ENCODE peak calls at places on chromosomes 3 and 15, in four cellular contexts. R, M, D and Q are unnamed samples.

GRCh38 chr15:57727031-57727430 is 20.5 kb downstream of the POLR2M start:
- DNase-seq in M (no peak), D (peak), R (no peak), Q (no peak)

GRCh38 chr3:8001307-8001706 is 500.3 kb upstream of the LMCD1 start:
- DNase-seq in R (no peak), D (no peak), M (no peak), Q (no peak)

GRCh38 chr3:152359385-152360248 is 90.9 kb downstream of the MBNL1 start:
- DNase-seq in R (no peak), M (no peak), D (peak), Q (no peak)

GRCh38 chr3:66413151-66413751 is 87.6 kb downstream of the LRIG1 start:
- DNase-seq in M (no peak), R (peak), D (peak), Q (no peak)

GRCh38 chr3:27568393-27568792 is 84.2 kb upstream of the SLC4A7 start:
- DNase-seq in R (peak), D (peak), M (no peak), Q (no peak)

GRCh38 chr3:52534281-52535183 is 875 bp upstream of the NT5DC2 start:
- DNase-seq in R (peak), M (peak), D (peak), Q (no peak)

GRCh38 chr15:94476681-94477080 is 245.3 kb downstream of the MCTP2 start:
- DNase-seq in D (no peak), M (no peak), R (no peak), Q (no peak)

GRCh38 chr15:35208353-35208752 is 123.3 kb upstream of the NANOGP8 start:
- DNase-seq in D (no peak), M (no peak), R (no peak), Q (no peak)

GRCh38 chr3:97996988-97997387 is 24.8 kb upstream of the RIOX2 start:
- DNase-seq in D (no peak), R (no peak), M (no peak), Q (no peak)

GRCh38 chr3:52193059-52193458 is 4.9 kb upstream of the ALAS1 start:
- DNase-seq in R (peak), D (peak), M (no peak), Q (no peak)

GRCh38 chr3:119323401-119324107 is 29.4 kb downstream of the ARHGAP31 start:
- DNase-seq in R (no peak), D (no peak), M (no peak), Q (peak)

GRCh38 chr3:17292556-17292955 is 407.8 kb downstream of the PLCL2 start:
- DNase-seq in M (no peak), R (no peak), D (no peak), Q (no peak)

GRCh38 chr3:29324180-29324651 is 43.3 kb downstream of the RBMS3 start:
- DNase-seq in D (peak), R (peak), M (no peak), Q (no peak)

GRCh38 chr15:49988766-49989165 is 130.3 kb downstream of the ATP8B4 start:
- DNase-seq in R (no peak), D (no peak), M (no peak), Q (no peak)

GRCh38 chr15:76642671-76643070 is 262.5 kb downstream of the SCAPER start:
- DNase-seq in R (no peak), M (no peak), D (peak), Q (no peak)

GRCh38 chr15:55320963-55321362 is 1.9 kb downstream of the PIGB start:
- DNase-seq in M (no peak), R (no peak), D (no peak), Q (no peak)

GRCh38 chr15:60619131-60619530 is 140.2 kb upstream of the ICE2 start:
- DNase-seq in M (no peak), D (no peak), R (no peak), Q (no peak)

GRCh38 chr3:9916346-9916733 is 558 bp upstream of the IL17RC start:
- DNase-seq in D (peak), M (peak), R (no peak), Q (no peak)

GRCh38 chr3:187669675-187670504 is at the start of gene SST:
- DNase-seq in D (peak), M (peak), R (peak), Q (peak)

GRCh38 chr3:179108091-179108490 is 36.5 kb upstream of the ZMAT3 start:
- DNase-seq in M (no peak), R (no peak), D (peak), Q (no peak)

GRCh38 chr15:63048986-63049665 is 6.6 kb downstream of the TPM1 start:
- DNase-seq in D (peak), R (peak), M (peak), Q (peak)

GRCh38 chr15:76196286-76196948 is 114.9 kb downstream of the ETFA start:
- DNase-seq in D (peak), M (no peak), R (peak), Q (no peak)

GRCh38 chr15:99716540-99716939 is 16.7 kb downstream of the LYSMD4 start:
- DNase-seq in D (no peak), M (no peak), R (no peak), Q (no peak)

GRCh38 chr3:42533161-42533897 is 30.9 kb downstream of the VIPR1 start:
- DNase-seq in R (no peak), D (no peak), M (peak), Q (no peak)

GRCh38 chr3:40464339-40465110 is 7.4 kb downstream of the RPL14 start:
- DNase-seq in D (no peak), R (no peak), M (no peak), Q (peak)

GRCh38 chr15:90213123-90213817 is 12.1 kb downstream of the SEMA4B start:
- DNase-seq in D (no peak), R (no peak), M (no peak), Q (no peak)

GRCh38 chr15:95459288-95459687 is 871.2 kb upstream of the NR2F2 start:
- DNase-seq in D (peak), M (no peak), R (no peak), Q (no peak)

GRCh38 chr3:191774485-191774884 is 313.5 kb downstream of the PYDC2 start:
- DNase-seq in M (no peak), D (peak), R (no peak), Q (no peak)

GRCh38 chr15:69748700-69749099 is 296.1 kb downstream of the RPLP1 start:
- DNase-seq in R (no peak), M (no peak), D (no peak), Q (no peak)

GRCh38 chr3:159172473-159172872 is 370.6 kb downstream of the MFSD1 start:
- DNase-seq in D (no peak), R (no peak), M (no peak), Q (no peak)

GRCh38 chr15:97235285-97235985 is 725.1 kb upstream of the ARRDC4 start:
- DNase-seq in M (peak), D (peak), R (no peak), Q (peak)

GRCh38 chr15:76217029-76217866 is 94.0 kb downstream of the ETFA start:
- DNase-seq in D (peak), M (no peak), R (no peak), Q (no peak)

GRCh38 chr3:194617827-194618226 is 15.4 kb downstream of the TMEM44 start:
- DNase-seq in D (peak), R (peak), M (no peak), Q (no peak)

GRCh38 chr15:95845862-95846515 is 484.5 kb upstream of the NR2F2 start:
- DNase-seq in M (peak), D (no peak), R (no peak), Q (no peak)

GRCh38 chr3:129439381-129439816 is 349 bp downstream of the MBD4 start:
- DNase-seq in M (peak), D (peak), R (peak), Q (no peak)

GRCh38 chr3:113431811-113432210 is 9.5 kb downstream of the CFAP44 start:
- DNase-seq in R (no peak), M (no peak), D (peak), Q (no peak)

GRCh38 chr3:30231277-30232141 is 374.9 kb upstream of the TGFBR2 start:
- DNase-seq in M (peak), D (peak), R (no peak), Q (no peak)

GRCh38 chr3:156674911-156675743 is 737 bp downstream of the TIPARP start:
- DNase-seq in R (peak), M (peak), D (peak), Q (peak)

GRCh38 chr3:150414273-150414672 is 6.2 kb downstream of the TSC22D2 start:
- DNase-seq in R (no peak), D (peak), M (peak), Q (no peak)

GRCh38 chr3:46098319-46098761 is 71.1 kb upstream of the XCR1 start:
- DNase-seq in M (no peak), D (peak), R (peak), Q (peak)
- H3K27ac ChIP-seq in M (no peak), D (peak), R (peak), Q (no peak)

GRCh38 chr3:141412936-141413354 is 44.6 kb downstream of the ZBTB38 start:
- DNase-seq in M (peak), D (peak), R (peak), Q (no peak)
- H3K27ac ChIP-seq in M (no peak), D (peak), R (peak), Q (peak)

DNA sequence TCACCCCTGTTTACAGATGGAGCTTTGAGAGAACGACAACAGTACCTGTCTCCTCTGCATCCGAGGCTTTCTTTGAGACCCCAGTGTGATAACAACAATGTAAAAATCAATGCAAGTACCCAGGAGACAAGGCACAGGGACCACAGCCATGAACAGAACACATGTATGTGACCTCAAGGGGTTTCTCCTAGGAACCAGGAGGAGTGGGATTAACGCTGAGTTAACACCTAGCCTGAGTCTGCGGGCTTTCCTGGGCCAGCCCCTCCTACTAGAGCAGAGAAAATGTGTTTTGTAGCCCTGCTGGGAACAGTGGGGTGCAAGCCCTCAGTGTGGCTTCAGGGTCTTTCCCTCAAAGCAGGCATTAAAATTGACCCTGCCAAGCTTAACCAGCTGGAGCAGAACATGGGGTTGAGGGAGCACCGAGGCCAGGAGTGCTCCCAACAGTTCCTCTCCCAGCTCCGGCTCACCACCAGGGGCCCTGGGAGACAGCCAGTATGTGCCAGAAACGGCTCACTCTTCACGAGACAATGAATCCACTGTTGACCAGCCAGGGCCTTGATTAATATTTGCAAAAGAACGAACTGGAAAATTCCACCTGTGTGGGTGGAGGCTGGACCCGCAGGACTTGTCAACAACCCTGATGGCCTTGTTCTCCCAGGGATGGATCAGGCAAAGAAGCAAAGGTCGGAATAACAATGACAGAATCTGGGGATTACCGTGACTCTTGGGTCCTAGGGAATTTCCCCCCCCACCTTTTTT is 3.6 kb downstream of the CHDH start:
- DNase-seq in M (peak), D (peak), R (no peak), Q (no peak)
- H3K27ac ChIP-seq in M (no peak), D (no peak), R (no peak), Q (no peak)

GRCh38 chr3:134367869-134368750 is 6.1 kb downstream of the AMOTL2 start:
- DNase-seq in M (no peak), R (peak), D (peak), Q (no peak)
- H3K27ac ChIP-seq in M (no peak), R (peak), D (peak), Q (no peak)

GRCh38 chr3:170361711-170362110 is 4.2 kb downstream of the SKIL start:
- DNase-seq in R (no peak), M (no peak), D (no peak), Q (no peak)
- H3K27ac ChIP-seq in R (no peak), M (no peak), D (no peak), Q (no peak)

GRCh38 chr3:100957407-100958100 is 35.7 kb downstream of the ABI3BP start:
- DNase-seq in M (no peak), R (no peak), D (peak), Q (no peak)

GRCh38 chr3:100953103-100953502 is 40.1 kb downstream of the ABI3BP start:
- DNase-seq in R (no peak), D (no peak), M (no peak), Q (no peak)

GRCh38 chr3:100956276-100956675 is 36.9 kb downstream of the ABI3BP start:
- DNase-seq in D (no peak), R (no peak), M (no peak), Q (no peak)

GRCh38 chr3:100954199-100954935 is 38.9 kb downstream of the ABI3BP start:
- DNase-seq in D (peak), R (no peak), M (no peak), Q (no peak)

DNA sequence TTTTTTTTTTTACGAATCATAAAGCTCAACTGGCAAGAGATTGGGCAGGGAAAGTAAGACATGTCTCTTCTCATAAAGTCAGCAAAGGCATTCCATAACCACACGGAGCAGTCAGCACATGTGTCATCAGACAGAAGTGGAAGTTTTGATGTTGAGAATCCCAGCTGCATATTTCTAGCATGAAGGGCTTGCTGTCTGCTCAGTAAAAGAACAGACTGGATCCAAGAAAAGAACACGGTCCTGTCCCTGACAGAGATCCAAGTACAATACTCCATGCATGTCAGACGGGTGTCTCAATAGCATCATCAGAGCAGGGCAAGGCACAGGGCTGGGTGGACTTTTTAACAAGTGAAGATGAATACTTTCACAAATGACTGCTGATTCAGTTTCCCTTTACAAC is 38.2 kb downstream of the ABI3BP start:
- DNase-seq in D (peak), M (no peak), R (peak), Q (no peak)
- H3K27ac ChIP-seq in D (peak), M (no peak), R (no peak), Q (no peak)

DNA sequence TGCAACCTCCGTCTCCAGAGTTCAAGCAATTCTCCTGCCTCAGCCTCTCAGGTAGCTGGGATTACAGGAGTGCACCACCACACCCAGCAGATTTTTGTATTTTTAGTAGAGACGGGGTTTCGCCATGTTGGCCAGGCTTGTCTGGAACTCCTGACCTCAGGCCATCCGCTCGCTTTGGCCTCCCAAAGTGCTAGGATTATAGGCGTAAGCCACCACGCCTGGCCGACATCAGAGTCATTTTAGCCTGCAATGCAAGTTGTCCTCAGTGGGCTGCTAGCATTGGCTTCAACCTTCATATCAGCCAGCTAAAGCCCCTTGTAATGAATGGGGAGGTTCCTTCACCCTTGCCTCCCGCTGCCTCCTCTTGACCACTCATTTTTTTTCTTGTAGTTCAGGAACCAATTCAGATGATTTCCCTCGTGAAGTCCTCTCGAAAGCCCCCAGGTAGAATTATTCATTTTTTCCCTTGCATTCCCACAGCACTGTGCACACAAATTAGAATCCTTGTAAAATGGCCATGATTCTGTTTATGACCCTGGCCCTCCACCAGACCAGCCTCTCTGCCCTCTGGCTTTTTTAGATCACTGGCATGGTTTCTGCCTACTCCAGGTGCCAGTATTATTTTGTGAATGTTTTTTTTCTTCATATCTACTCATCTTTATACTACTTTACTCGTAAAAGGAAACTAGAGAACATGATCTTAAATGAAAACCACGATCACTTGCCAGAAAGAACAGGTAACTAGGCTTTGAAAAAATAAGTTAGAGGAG is 29.1 kb downstream of the FLNB start:
- DNase-seq in R (no peak), M (no peak), D (no peak), Q (no peak)
- H3K27ac ChIP-seq in R (no peak), M (no peak), D (no peak), Q (no peak)

GRCh38 chr15:39898317-39898716 is 21.7 kb downstream of the GPR176 start:
- DNase-seq in D (no peak), M (no peak), R (no peak), Q (no peak)
- H3K27ac ChIP-seq in D (no peak), M (peak), R (no peak), Q (no peak)